ENCODE peak calls at places on chromosome 3, in four cellular contexts. P, C, T and M are unnamed samples.

GRCh38 chr3:129686941-129687340 is 80.5 kb upstream of the PLXND1 start:
- DNase-seq in P (peak; percentile 12), C (no peak), T (peak; percentile 83), M (no peak)

GRCh38 chr3:15527031-15527459 is 5.5 kb upstream of the COLQ start:
- DNase-seq in P (peak; percentile 48), C (no peak), T (peak; percentile 16), M (peak; percentile 84)

GRCh38 chr3:51799879-51800757 is 21.1 kb upstream of the IQCF6 start:
- DNase-seq in P (peak; percentile 25), C (peak; percentile 5), T (peak; percentile 49), M (peak; percentile 61)

GRCh38 chr3:148758303-148758884 is 60.7 kb downstream of the AGTR1 start:
- DNase-seq in P (no peak), C (no peak), T (no peak), M (no peak)

GRCh38 chr3:14907043-14907966 is 40.1 kb upstream of the NR2C2 start:
- DNase-seq in P (no peak), C (no peak), T (no peak), M (no peak)

GRCh38 chr3:87298111-87298718 is 21.8 kb upstream of the POU1F1 start:
- DNase-seq in P (peak; percentile 20), C (no peak), T (peak; percentile 54), M (peak; percentile 36)

GRCh38 chr3:57863380-57863779 is 107.3 kb downstream of the SLMAP start:
- DNase-seq in P (no peak), C (no peak), T (no peak), M (no peak)

GRCh38 chr3:69671082-69671952 is 67.9 kb upstream of the MITF start:
- DNase-seq in P (peak; percentile 22), C (no peak), T (peak; percentile 8), M (peak; percentile 68)

GRCh38 chr3:115804722-115805121 is 181.4 kb downstream of the GAP43 start:
- DNase-seq in P (no peak), C (no peak), T (no peak), M (no peak)

GRCh38 chr3:109806929-109807328 is 469.6 kb upstream of the DPPA4 start:
- DNase-seq in P (peak; percentile 5), C (no peak), T (peak; percentile 5), M (no peak)

GRCh38 chr3:107430214-107431047 is 53.2 kb downstream of the CCDC54 start:
- DNase-seq in P (no peak), C (no peak), T (no peak), M (peak; percentile 13)

GRCh38 chr3:174439621-174440349 is 419.3 kb upstream of the NAALADL2 start:
- DNase-seq in P (no peak), C (no peak), T (peak; percentile 5), M (no peak)

GRCh38 chr3:126081618-126082333 is 2.1 kb downstream of the SLC41A3 start:
- DNase-seq in P (peak; percentile 25), C (no peak), T (peak; percentile 29), M (peak; percentile 50)

GRCh38 chr3:66693461-66693912 is 192.7 kb upstream of the LRIG1 start:
- DNase-seq in P (no peak), C (no peak), T (no peak), M (no peak)

GRCh38 chr3:141093971-141094401 is 42.8 kb downstream of the SPSB4 start:
- DNase-seq in P (no peak), C (no peak), T (no peak), M (peak; percentile 71)

GRCh38 chr3:169780738-169781137 is 7.5 kb downstream of the MYNN start:
- DNase-seq in P (no peak), C (no peak), T (no peak), M (no peak)

GRCh38 chr3:123642182-123642956 is 57.5 kb upstream of the HACD2 start:
- DNase-seq in P (peak; percentile 86), C (peak; percentile 34), T (peak; percentile 95), M (peak; percentile 65)

GRCh38 chr3:64221564-64222257 is 3.6 kb downstream of the PRICKLE2 start:
- DNase-seq in P (no peak), C (no peak), T (no peak), M (no peak)

GRCh38 chr3:64225695-64226499 is 631 bp upstream of the PRICKLE2 start:
- DNase-seq in P (no peak), C (no peak), T (no peak), M (no peak)

GRCh38 chr3:64222501-64222900 is 2.8 kb downstream of the PRICKLE2 start:
- DNase-seq in P (no peak), C (no peak), T (no peak), M (no peak)

GRCh38 chr3:64224826-64225606 is at the start of gene PRICKLE2:
- DNase-seq in P (no peak), C (peak; percentile 35), T (no peak), M (no peak)

GRCh38 chr3:64223809-64224570 is 1.3 kb downstream of the PRICKLE2 start:
- DNase-seq in P (no peak), C (no peak), T (no peak), M (no peak)
- TF ChIP-seq MXI1 in P (no peak), C (no peak), T (no peak), M (no peak)

GRCh38 chr3:13411186-13411860 is 8.8 kb downstream of the NUP210 start:
- DNase-seq in P (no peak), C (no peak), T (no peak), M (no peak)
- TF ChIP-seq POLR2AphosphoS5 in P (peak; percentile 27), C (no peak), T (no peak), M (no peak)

DNA sequence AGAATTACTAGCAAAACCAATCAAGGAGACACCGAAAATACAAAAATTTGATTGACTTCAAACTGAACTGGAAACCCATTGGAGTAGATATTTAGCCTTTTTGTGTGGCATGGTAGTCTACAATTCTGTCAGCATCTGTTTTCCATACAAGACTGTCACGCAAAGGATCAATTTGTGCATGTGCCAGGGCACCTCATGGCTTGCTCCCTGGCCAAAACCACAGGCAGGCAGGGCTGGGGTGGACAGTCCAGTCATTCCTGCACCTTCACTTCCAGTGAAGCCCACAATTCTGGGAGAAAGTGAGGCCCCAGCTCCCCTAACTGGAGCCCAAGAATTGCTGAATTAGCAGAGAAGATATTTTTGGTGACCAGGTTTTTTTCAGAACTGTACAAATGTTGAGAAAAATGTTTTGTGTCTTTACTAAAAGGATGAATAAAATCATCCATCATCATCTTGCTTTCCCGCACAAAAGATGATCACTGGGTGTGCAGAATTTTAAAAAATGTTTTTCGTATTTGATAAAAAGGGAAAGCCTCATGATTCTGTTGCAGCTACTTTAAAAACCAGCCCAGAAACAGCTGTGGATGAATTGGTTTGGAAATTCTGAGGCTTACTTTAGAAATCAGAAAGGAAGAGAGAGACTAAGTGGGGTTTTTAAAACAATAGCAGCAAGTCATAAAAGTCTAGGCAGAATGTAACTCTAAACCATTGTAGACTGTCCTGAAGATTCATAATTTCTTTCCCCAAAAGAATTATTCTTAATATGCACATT is 86.4 kb downstream of the PCCB start:
- DNase-seq in P (no peak), C (no peak), T (no peak), M (no peak)
- H3K4me2 ChIP-seq in P (no peak overlapping the region), C (no peak overlapping the region), T (no peak overlapping the region), M (no peak overlapping the region)

GRCh38 chr3:53183514-53183913 is 22.5 kb downstream of the PRKCD start:
- DNase-seq in P (no peak), C (no peak), T (no peak), M (no peak)
- TF ChIP-seq MXI1 in P (no peak), C (no peak), T (no peak), M (no peak)

DNA sequence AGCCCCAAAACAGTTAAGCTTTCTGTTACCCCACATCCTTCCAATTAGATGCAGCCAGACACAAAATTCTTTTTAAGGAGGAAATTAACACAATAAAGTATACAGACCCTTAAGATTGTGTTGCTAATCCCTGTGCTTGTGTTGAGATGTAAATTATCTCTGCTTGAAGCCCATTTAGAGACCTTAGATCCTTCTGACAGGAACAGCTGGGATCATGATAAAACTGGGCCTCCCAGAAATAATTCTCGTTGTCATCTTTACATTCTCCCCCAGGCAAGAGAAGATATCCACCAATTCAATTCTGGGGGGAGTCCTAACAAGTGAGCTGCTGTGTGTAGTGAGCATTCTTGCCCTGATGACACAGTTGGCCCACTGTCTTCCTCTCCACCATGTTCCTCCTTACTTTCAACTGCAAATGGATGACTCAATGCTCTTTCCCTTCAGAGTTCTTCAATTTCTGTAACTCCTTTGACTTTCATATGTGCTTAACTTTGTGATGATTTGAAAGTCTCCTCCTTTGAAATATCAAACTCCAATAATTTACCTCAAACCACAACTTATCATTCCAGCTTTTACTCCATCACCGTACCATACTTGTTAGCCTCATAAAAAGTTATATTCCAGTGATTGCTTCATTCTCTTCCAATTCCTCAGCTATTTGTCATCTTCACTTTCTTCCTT is 186.6 kb downstream of the RAP2B start:
- DNase-seq in P (no peak), C (no peak), T (no peak), M (no peak)
- TF ChIP-seq POLR2AphosphoS5 in P (no peak), C (no peak), T (no peak), M (no peak)

DNA sequence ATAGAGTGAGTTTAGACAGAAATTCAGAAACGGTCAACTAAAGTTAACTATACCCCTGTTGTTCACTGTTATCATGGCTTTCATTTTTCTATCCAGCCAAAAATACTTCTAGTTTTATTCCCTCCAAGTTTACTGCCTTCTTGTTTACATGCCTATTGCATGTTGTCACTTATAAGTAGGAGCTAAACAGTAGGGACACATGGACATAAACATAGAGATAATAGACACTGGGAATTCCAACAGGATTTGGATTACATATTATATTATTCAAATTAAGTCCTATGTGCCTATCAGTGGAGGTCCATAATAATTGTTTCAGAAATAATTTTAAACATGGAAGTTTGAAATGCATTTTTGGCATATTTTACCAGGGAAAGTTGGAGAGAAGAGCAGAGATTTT is 269.1 kb upstream of the ZNF717 start:
- DNase-seq in P (no peak), C (no peak), T (no peak), M (no peak)
- H3K4me2 ChIP-seq in P (no peak overlapping the region), C (no peak overlapping the region), T (no peak overlapping the region), M (no peak overlapping the region)

DNA sequence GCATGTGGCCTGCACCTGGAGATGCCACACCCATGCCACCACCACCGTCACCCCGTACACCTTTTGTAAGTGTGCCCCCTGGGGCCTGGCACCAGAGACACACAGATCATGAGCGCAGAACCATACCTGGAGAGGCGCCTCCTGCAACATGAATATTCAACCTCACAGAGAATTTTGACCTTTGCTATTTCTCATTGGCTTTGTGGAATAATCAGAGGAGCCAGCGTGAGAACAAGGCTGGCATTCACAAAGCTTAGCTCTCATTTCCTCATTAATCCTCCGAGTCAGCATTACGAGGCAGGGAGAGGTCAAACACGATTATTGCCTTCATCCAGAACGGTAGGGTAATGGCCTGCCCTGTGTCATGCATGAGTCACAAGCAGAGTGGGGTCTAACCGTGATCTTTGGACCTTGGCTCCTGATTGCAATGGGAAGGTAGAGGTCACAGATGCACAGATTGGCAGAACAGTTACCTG is 73.0 kb upstream of the POMGNT2 start:
- DNase-seq in P (no peak), C (no peak), T (peak; percentile 91), M (no peak)
- TF ChIP-seq MXI1 in P (no peak), C (no peak), T (peak; percentile 38), M (no peak)

GRCh38 chr3:42653303-42653559 is 266 bp upstream of the ZBTB47 start:
- DNase-seq in P (no peak), C (no peak), T (no peak), M (no peak)

GRCh38 chr3:42652251-42652610 is 1.3 kb upstream of the ZBTB47 start:
- DNase-seq in P (no peak), C (no peak), T (no peak), M (no peak)

GRCh38 chr3:42651248-42652091 is 2.0 kb upstream of the ZBTB47 start:
- DNase-seq in P (no peak), C (no peak), T (no peak), M (no peak)

GRCh38 chr3:42653560-42654330 is at the start of gene ZBTB47:
- DNase-seq in P (no peak), C (no peak), T (no peak), M (no peak)

GRCh38 chr3:42652611-42653302 is 740 bp upstream of the ZBTB47 start:
- DNase-seq in P (peak; percentile 62), C (peak; percentile 16), T (peak; percentile 29), M (peak; percentile 27)
- TF ChIP-seq POLR2AphosphoS5 in P (peak; percentile 71), C (no peak), T (no peak), M (peak; percentile 92)